ENCODE peak calls at places on chromosomes 6 and 20, in seven cellular contexts. M is mesendoderm, I is neuronal stem cell, V is H9, Q is IMR-90, S is mesenchymal stem cell, P is H1. Z is an unnamed sample. For H3K4me1, the result is how much of the 10 kb centered on the place peaks cover.

GRCh38 chr6:164322533-164322932 is 908.0 kb downstream of the QKI start:
- DNase-seq in M (no peak), I (no peak), V (no peak), Q (no peak), S (peak), P (no peak), Z (peak)

GRCh38 chr6:13355043-13355945 is 27.0 kb upstream of the TBC1D7 start:
- DNase-seq in M (peak), I (no peak), V (no peak), Q (peak), S (peak), P (no peak), Z (peak)

GRCh38 chr6:168181776-168182765 is 103.1 kb upstream of the FRMD1 start:
- DNase-seq in M (no peak), I (peak), V (peak), Q (no peak), S (no peak), P (peak), Z (no peak)

GRCh38 chr6:157304840-157305675 is 18.3 kb downstream of the TMEM242 start:
- DNase-seq in M (no peak), I (no peak), V (no peak), Q (peak), S (peak), P (no peak), Z (peak)

GRCh38 chr6:12296255-12296573 is 6.1 kb downstream of the EDN1 start:
- DNase-seq in M (peak), I (no peak), V (no peak), Q (peak), S (peak), P (no peak), Z (no peak)

GRCh38 chr6:142731611-142732010 is 213.4 kb downstream of the HIVEP2 start:
- DNase-seq in M (no peak), I (no peak), V (no peak), Q (no peak), S (no peak), P (no peak), Z (peak)

GRCh38 chr6:98929498-98930060 is 18.2 kb downstream of the FBXL4 start:
- DNase-seq in M (no peak), I (no peak), V (no peak), Q (peak), S (no peak), P (no peak), Z (no peak)

GRCh38 chr20:25574411-25574810 is 10.9 kb downstream of the NINL start:
- DNase-seq in M (peak), I (no peak), V (no peak), Q (peak), S (peak), P (no peak), Z (no peak)

GRCh38 chr6:81171991-81172740 is 580.3 kb downstream of the TENT5A start:
- DNase-seq in M (peak), I (no peak), V (no peak), Q (peak), S (peak), P (no peak), Z (no peak)

GRCh38 chr20:15342987-15343639 is 1005.7 kb upstream of the FLRT3 start:
- DNase-seq in M (no peak), I (no peak), V (no peak), Q (no peak), S (peak), P (no peak), Z (no peak)

GRCh38 chr6:149974825-149975224 is 11.1 kb downstream of the ULBP1 start:
- DNase-seq in M (no peak), I (no peak), V (no peak), Q (no peak), S (no peak), P (peak), Z (no peak)

GRCh38 chr20:3755269-3755668 is 12.3 kb downstream of the ADISSP start:
- DNase-seq in M (no peak), I (no peak), V (no peak), Q (no peak), S (no peak), P (no peak), Z (no peak)

GRCh38 chr20:32670773-32671455 is 2.8 kb downstream of the C20orf203 start:
- DNase-seq in M (no peak), I (no peak), V (no peak), Q (no peak), S (no peak), P (no peak), Z (no peak)
- H3K4me1 ChIP-seq in M (under half), I (under half), V (under half), Q (under half), S (under half), P (under half), Z (under half)

GRCh38 chr6:133083248-133083967 is 157.7 kb upstream of the EYA4 start:
- DNase-seq in M (no peak), I (no peak), V (no peak), Q (no peak), S (no peak), P (no peak), Z (no peak)

GRCh38 chr6:133079901-133080300 is 161.3 kb upstream of the EYA4 start:
- DNase-seq in M (no peak), I (no peak), V (no peak), Q (no peak), S (no peak), P (no peak), Z (no peak)
- H3K18ac ChIP-seq in M (no peak), I (no peak), V (no peak), Q (no peak), S (no peak), P (no peak), Z (no peak)

DNA sequence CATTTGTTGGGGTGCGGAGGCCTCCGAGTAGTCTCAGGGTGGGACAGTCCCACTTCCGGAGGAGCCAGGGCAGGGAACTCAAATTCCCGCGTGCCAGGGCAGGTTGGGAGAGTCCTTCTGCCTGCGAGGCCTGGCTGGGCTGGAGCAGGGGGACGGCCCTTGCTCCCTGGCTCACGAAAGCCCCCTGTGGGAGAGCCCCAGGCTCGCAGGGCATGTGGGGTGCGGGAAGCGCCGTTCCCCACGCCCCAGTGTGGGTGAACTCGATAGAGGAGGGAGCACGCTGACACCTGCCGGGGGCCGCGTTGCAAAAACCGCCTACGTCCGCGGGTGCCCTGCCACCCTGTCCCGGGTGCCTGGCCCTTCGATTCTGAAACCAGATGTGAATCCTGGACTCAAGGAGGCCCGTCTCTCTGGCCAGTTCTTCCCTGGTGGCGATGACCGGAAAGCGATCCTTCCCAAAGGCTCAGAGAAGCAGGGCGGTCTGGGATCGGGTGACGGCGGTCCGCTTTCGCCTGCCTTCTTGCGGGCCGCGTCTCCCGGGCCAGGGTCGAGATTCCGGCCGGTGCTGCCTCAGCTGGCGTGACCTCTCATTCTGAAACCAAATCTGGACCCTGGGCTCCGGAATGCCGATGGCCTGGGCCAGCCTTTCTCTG is 1846.5 kb upstream of the DEFB115 start:
- DNase-seq in M (no peak), I (no peak), V (no peak), Q (no peak), S (no peak), P (no peak), Z (no peak)
- H3K4me1 ChIP-seq in M (under half), I (under half), V (under half), Q (under half), S (under half), P (under half), Z (under half)

DNA sequence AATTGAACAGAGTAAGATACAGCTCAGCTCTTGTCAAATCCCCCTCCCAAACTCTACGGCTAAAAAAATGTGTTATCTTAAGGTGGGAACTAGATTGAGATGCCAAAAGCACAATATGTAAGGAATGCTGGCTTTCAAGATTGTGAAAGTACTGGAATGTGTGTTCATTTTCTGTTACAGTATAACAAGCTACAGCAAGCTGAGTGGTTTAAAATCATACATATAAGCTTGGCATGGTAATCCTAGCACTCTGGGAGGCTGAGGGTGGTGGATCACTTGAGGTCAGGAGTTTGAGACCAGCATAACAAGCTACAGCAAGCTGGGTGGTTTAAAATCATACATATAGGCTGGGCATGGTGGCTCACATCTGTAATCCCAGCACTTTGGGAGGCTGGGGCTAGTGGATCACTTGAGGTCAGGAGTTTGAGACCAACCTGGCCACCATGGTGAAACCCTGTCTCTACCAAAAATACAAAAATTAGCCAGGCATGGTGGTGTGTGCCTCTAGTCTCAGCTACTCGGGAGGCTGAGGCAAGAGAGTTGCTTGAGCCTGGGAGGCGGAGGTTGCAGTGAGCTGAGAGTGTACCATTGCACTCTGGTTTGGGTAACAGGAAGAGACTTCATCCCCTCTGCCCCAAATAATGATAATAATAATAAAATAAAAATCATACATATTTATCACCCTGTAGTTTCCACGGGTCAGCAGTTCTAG is 297.7 kb downstream of the DOK5 start:
- DNase-seq in M (peak), I (no peak), V (no peak), Q (no peak), S (no peak), P (no peak), Z (peak)
- H3K18ac ChIP-seq in M (no peak), I (no peak), V (no peak), Q (no peak), S (no peak), P (no peak), Z (no peak)

GRCh38 chr6:15264902-15265761 is 19.3 kb downstream of the JARID2 start:
- DNase-seq in M (no peak), I (peak), V (no peak), Q (peak), S (peak), P (no peak), Z (no peak)

GRCh38 chr6:15264412-15264811 is 18.5 kb downstream of the JARID2 start:
- DNase-seq in M (no peak), I (no peak), V (no peak), Q (no peak), S (no peak), P (no peak), Z (no peak)

GRCh38 chr6:15265787-15266186 is 19.9 kb downstream of the JARID2 start:
- DNase-seq in M (no peak), I (no peak), V (no peak), Q (no peak), S (no peak), P (no peak), Z (no peak)

GRCh38 chr6:15266423-15266996 is 20.6 kb downstream of the JARID2 start:
- DNase-seq in M (peak), I (no peak), V (no peak), Q (no peak), S (peak), P (no peak), Z (peak)

GRCh38 chr6:15263780-15264374 is 18.0 kb downstream of the JARID2 start:
- DNase-seq in M (no peak), I (no peak), V (no peak), Q (no peak), S (no peak), P (no peak), Z (no peak)
- H3K4me1 ChIP-seq in M (under half), I (under half), V (under half), Q (under half), S (under half), P (half or more), Z (under half)

GRCh38 chr6:54892831-54893230 is 46.3 kb downstream of the FAM83B start:
- DNase-seq in M (peak), I (no peak), V (no peak), Q (peak), S (peak), P (no peak), Z (no peak)

GRCh38 chr6:54881066-54881733 is 34.6 kb downstream of the FAM83B start:
- DNase-seq in M (no peak), I (no peak), V (no peak), Q (no peak), S (no peak), P (no peak), Z (no peak)

GRCh38 chr6:54891536-54891935 is 45.0 kb downstream of the FAM83B start:
- DNase-seq in M (no peak), I (no peak), V (no peak), Q (peak), S (no peak), P (no peak), Z (no peak)

DNA sequence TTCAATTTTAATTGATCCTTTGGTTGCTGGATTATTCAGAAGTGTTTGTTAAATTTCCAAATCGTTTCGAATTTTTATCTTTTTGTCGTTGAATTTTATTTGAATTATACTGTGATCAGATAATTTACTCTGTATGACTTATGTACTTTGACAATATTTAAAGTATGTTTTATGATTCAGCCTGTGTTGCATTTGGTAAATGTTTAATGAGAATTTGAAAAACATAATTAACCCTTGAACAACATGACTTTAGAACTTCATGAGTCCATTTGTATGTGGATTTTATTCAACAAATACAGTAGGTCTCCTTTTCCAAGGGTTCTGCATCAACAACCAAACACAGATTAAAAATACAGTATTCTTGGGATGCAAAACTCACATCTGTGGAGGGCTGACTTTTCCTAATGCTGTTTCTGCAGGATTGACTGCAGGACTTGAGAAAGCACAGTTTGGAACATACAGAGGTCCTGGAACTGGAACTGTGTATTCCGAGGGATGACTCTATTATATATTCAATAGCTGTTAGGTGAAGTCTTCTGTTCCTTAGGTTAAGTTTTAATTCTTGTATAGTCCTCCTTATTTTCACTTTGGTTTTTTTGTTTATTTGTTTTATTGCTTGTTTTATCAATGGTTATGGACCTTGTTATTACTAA is 40.5 kb downstream of the FAM83B start:
- DNase-seq in M (no peak), I (no peak), V (no peak), Q (no peak), S (no peak), P (no peak), Z (no peak)
- H3K18ac ChIP-seq in M (no peak), I (no peak), V (no peak), Q (no peak), S (no peak), P (no peak), Z (no peak)